ENCODE peak calls at places on chromosomes 2 and 18, in five cellular contexts. O is PC-9, F is SK-N-SH, M is hepatocyte, Y is GM23248. J is an unnamed sample. For H3K9me2, the result is how much of the 10 kb centered on the place peaks cover.

GRCh38 chr2:234099266-234099665 is 48.8 kb downstream of the SPP2 start:
- DNase-seq in O (no peak), F (no peak), M (no peak), Y (no peak), J (no peak)

GRCh38 chr2:174634130-174635014 is 36.8 kb upstream of the WIPF1 start:
- DNase-seq in O (no peak), F (no peak), M (no peak), Y (peak), J (peak)

GRCh38 chr2:86050301-86050700 is 55.4 kb downstream of the POLR1A start:
- DNase-seq in O (no peak), F (no peak), M (no peak), Y (no peak), J (no peak)

GRCh38 chr2:219489315-219489714 is 9.4 kb upstream of the GMPPA start:
- DNase-seq in O (no peak), F (no peak), M (no peak), Y (no peak), J (no peak)

GRCh38 chr18:46028536-46028891 is 43.5 kb downstream of the PSTPIP2 start:
- DNase-seq in O (no peak), F (no peak), M (no peak), Y (no peak), J (no peak)

GRCh38 chr2:218645126-218645525 is 14.3 kb downstream of the ZNF142 start:
- DNase-seq in O (no peak), F (no peak), M (peak), Y (peak), J (no peak)

GRCh38 chr2:144683063-144683740 is 163.3 kb upstream of the ZEB2 start:
- DNase-seq in O (no peak), F (no peak), M (no peak), Y (no peak), J (no peak)

GRCh38 chr18:60018801-60019462 is 119.1 kb downstream of the PMAIP1 start:
- DNase-seq in O (no peak), F (no peak), M (no peak), Y (peak), J (no peak)

GRCh38 chr2:205212357-205212756 is 469.9 kb upstream of the NRP2 start:
- DNase-seq in O (no peak), F (no peak), M (no peak), Y (no peak), J (no peak)

GRCh38 chr2:190822038-190822437 is 58.6 kb upstream of the GLS start:
- DNase-seq in O (no peak), F (no peak), M (no peak), Y (no peak), J (no peak)

GRCh38 chr2:111168528-111168929 is 47.8 kb downstream of the BCL2L11 start:
- DNase-seq in O (peak), F (no peak), M (peak), Y (peak), J (no peak)

GRCh38 chr2:71895320-71896161 is 252.1 kb downstream of the CYP26B1 start:
- DNase-seq in O (peak), F (no peak), M (no peak), Y (no peak), J (no peak)

GRCh38 chr2:71500426-71501079 is 47.2 kb downstream of the DYSF start:
- DNase-seq in O (no peak), F (no peak), M (no peak), Y (no peak), J (no peak)

GRCh38 chr2:7992612-7993596 is 689.0 kb upstream of the ID2 start:
- DNase-seq in O (no peak), F (peak), M (no peak), Y (peak), J (no peak)

GRCh38 chr2:7984693-7985353 is 697.0 kb upstream of the ID2 start:
- DNase-seq in O (no peak), F (no peak), M (no peak), Y (no peak), J (no peak)

GRCh38 chr2:7986431-7986830 is 695.4 kb upstream of the ID2 start:
- DNase-seq in O (no peak), F (no peak), M (no peak), Y (no peak), J (no peak)

GRCh38 chr2:7983912-7984311 is 697.9 kb upstream of the ID2 start:
- DNase-seq in O (no peak), F (no peak), M (no peak), Y (no peak), J (no peak)

GRCh38 chr2:7988440-7988839 is 693.4 kb upstream of the ID2 start:
- DNase-seq in O (no peak), F (no peak), M (no peak), Y (no peak), J (no peak)
- H3K9me2 ChIP-seq in O (under half), F (under half), M (under half), Y (under half), J (under half)

GRCh38 chr18:31066267-31066666 is 23.7 kb upstream of the DSC3 start:
- DNase-seq in O (no peak), F (no peak), M (no peak), Y (no peak), J (no peak)
- H3K9me2 ChIP-seq in O (under half), F (under half), M (under half), Y (under half), J (under half)

DNA sequence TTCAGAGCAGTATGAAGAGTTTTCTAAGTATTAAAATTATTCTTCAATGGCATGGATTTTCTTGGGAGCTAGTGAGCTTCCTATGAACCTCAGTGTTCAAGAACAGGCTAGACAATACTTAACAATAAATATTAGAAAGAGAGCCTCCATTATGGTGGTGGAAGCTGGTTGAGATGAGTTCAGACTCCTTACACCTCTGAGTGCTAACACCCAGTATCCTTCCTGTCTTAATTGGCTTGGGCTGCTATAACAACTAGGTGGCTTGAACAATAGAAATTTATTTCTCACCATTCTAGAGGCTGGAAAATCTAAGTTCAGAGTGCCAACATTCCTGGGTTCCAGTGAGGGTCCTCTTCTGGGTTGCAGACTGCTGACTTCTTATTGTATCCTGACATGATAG is 369.4 kb upstream of the HNRNPA3 start:
- DNase-seq in O (no peak), F (no peak), M (no peak), Y (no peak), J (no peak)
- H3K9me2 ChIP-seq in O (under half), F (under half), M (under half), Y (under half), J (under half)

GRCh38 chr2:241037498-241037897 is 39.1 kb downstream of the SNED1 start:
- DNase-seq in O (no peak), F (no peak), M (no peak), Y (no peak), J (no peak)

GRCh38 chr2:241038374-241039180 is 40.2 kb downstream of the SNED1 start:
- DNase-seq in O (no peak), F (no peak), M (no peak), Y (no peak), J (no peak)

GRCh38 chr2:241040811-241041334 is 42.5 kb downstream of the SNED1 start:
- DNase-seq in O (no peak), F (no peak), M (no peak), Y (no peak), J (no peak)

GRCh38 chr2:241040081-241040803 is 41.8 kb downstream of the SNED1 start:
- DNase-seq in O (no peak), F (no peak), M (no peak), Y (no peak), J (no peak)

GRCh38 chr2:241039416-241039815 is 41.0 kb downstream of the SNED1 start:
- DNase-seq in O (no peak), F (no peak), M (no peak), Y (no peak), J (no peak)
- H3K9me2 ChIP-seq in O (under half), F (under half), M (under half), Y (under half), J (under half)

GRCh38 chr2:128640166-128640846 is 321.6 kb upstream of the HS6ST1 start:
- DNase-seq in O (no peak), F (no peak), M (no peak), Y (peak), J (no peak)
- H3K9me2 ChIP-seq in O (under half), F (under half), M (under half), Y (under half), J (under half)

GRCh38 chr2:7987992-7988391 is 693.9 kb upstream of the ID2 start:
- DNase-seq in O (no peak), F (no peak), M (no peak), Y (no peak), J (no peak)
- H3K9me2 ChIP-seq in O (under half), F (under half), M (under half), Y (under half), J (under half)

DNA sequence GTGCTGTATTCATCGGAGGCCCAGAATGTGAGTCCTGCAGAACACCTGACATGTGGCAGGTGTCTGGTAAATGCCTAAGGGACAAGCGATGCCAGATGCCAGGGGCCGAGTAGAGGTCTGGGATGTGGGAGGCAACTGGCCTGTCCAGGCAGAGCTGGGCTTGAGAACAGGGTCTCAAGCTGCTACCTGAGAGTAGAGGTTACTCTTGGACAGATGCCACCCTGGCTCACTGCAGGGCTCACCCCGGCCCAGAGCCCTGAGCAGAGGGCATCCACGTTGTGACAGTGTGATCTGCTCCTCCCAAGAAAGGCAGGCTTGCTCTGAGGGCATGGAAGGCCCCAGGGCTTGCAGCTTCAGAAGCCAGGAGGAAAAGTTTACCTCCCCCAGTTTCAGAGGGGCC is 692.0 kb upstream of the ID2 start:
- DNase-seq in O (no peak), F (no peak), M (no peak), Y (no peak), J (no peak)
- H3K9me2 ChIP-seq in O (under half), F (under half), M (under half), Y (under half), J (under half)

DNA sequence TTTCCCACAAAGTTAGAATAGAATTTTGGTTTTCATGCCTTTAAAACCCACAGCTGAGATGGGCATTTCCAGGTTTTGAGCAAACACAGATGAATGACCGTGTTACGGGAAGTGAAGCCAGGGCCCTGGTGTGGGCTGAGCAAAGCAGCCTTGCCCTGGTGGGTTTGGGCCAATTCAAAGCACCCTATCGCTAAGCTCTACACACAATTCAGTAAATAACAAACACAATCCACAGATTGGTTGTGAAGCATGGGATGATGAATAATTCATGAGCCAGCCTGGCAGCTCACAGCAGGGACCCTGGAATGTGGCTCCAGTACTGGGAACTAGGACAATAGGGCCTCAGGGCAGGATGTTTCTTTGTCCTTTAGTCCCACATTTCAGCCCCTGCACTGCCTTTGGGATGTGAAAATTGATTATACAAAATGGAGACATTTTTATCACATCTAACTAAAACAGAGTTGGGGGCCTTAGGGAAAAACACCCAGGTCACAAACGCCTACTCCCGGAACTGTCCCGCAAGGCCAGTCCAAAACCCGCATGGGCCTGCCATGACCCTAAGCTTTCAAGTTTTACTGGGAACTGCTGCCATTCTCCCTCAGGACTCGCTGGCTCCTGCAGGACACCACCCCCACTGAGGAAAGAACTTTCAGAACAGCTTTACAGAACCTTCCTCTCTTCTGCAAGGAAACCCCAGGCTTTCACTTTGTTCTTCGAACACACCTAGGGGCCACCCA is 320.2 kb upstream of the HS6ST1 start:
- DNase-seq in O (no peak), F (peak), M (no peak), Y (peak), J (no peak)
- H3K9me2 ChIP-seq in O (under half), F (under half), M (under half), Y (under half), J (under half)